ENCODE peak calls at places on chromosomes 1 and 21, in four cellular contexts. E is choroid plexus epithelial cell, L is activated B cell treated with CpG ODN at 0.5 μM for 24 hours, T is pancreas. U is an unnamed sample.

GRCh38 chr1:99370476-99370875 is 106.2 kb downstream of the PLPPR4 start:
- DNase-seq in E (peak; percentile 4), L (no peak), T (no peak), U (no peak)

GRCh38 chr1:104706631-104707147 is 957.0 kb downstream of the AMY1C start:
- DNase-seq in E (no peak), L (no peak), T (no peak), U (no peak)

GRCh38 chr1:230127105-230128054 is 60.3 kb downstream of the GALNT2 start:
- DNase-seq in E (no peak), L (no peak), T (no peak), U (no peak)

GRCh38 chr1:14507227-14507626 is 91.3 kb upstream of the KAZN start:
- DNase-seq in E (no peak), L (no peak), T (no peak), U (no peak)

GRCh38 chr1:221169447-221169889 is 290.2 kb downstream of the HLX start:
- DNase-seq in E (peak; percentile 50), L (no peak), T (peak; percentile 19), U (no peak)

GRCh38 chr1:218750216-218750970 is 405.3 kb downstream of the TGFB2 start:
- DNase-seq in E (no peak), L (no peak), T (no peak), U (no peak)

GRCh38 chr1:17099941-17100340 is 19.3 kb downstream of the PADI2 start:
- DNase-seq in E (no peak), L (no peak), T (no peak), U (no peak)

GRCh38 chr1:10738125-10738746 is 58.2 kb downstream of the CASZ1 start:
- DNase-seq in E (no peak), L (no peak), T (peak; percentile 87), U (no peak)

GRCh38 chr1:156666862-156667609 is 10.2 kb downstream of the NES start:
- DNase-seq in E (no peak), L (no peak), T (no peak), U (no peak)

GRCh38 chr1:109891930-109892329 is 18.7 kb upstream of the CSF1 start:
- DNase-seq in E (no peak), L (no peak), T (no peak), U (no peak)

GRCh38 chr1:203878422-203878821 is 17.0 kb downstream of the SNRPE start:
- DNase-seq in E (no peak), L (no peak), T (no peak), U (no peak)

GRCh38 chr1:83497563-83497962 is 501.4 kb downstream of the TTLL7 start:
- DNase-seq in E (peak; percentile 36), L (no peak), T (no peak), U (no peak)

GRCh38 chr1:203702130-203702577 is 62.8 kb upstream of the LAX1 start:
- DNase-seq in E (peak; percentile 61), L (peak; percentile 48), T (peak; percentile 62), U (no peak)

GRCh38 chr1:245310605-245311531 is 156.1 kb downstream of the KIF26B start:
- DNase-seq in E (peak; percentile 57), L (no peak), T (no peak), U (no peak)

GRCh38 chr1:179867493-179868330 is 9.9 kb downstream of the TOR1AIP2 start:
- DNase-seq in E (peak; percentile 73), L (peak; percentile 34), T (peak; percentile 65), U (no peak)

GRCh38 chr1:206550446-206550845 is 43.1 kb downstream of the RASSF5 start:
- DNase-seq in E (no peak), L (no peak), T (no peak), U (no peak)

GRCh38 chr1:201216395-201217085 is 25.9 kb downstream of the IGFN1 start:
- DNase-seq in E (no peak), L (no peak), T (peak; percentile 6), U (peak; percentile 60)

GRCh38 chr21:44898851-44899767 is 21.6 kb downstream of the ITGB2 start:
- DNase-seq in E (no peak), L (no peak), T (no peak), U (no peak)

GRCh38 chr1:2632561-2633361 is at the start of gene MMEL1:
- DNase-seq in E (no peak), L (no peak), T (no peak), U (peak; percentile 66)

GRCh38 chr21:36087362-36088138 is 17.7 kb downstream of the CBR1 start:
- DNase-seq in E (no peak), L (no peak), T (no peak), U (no peak)
- TF ChIP-seq CTCF in E (peak; percentile 8), L (no peak), T (no peak), U (no peak)

DNA sequence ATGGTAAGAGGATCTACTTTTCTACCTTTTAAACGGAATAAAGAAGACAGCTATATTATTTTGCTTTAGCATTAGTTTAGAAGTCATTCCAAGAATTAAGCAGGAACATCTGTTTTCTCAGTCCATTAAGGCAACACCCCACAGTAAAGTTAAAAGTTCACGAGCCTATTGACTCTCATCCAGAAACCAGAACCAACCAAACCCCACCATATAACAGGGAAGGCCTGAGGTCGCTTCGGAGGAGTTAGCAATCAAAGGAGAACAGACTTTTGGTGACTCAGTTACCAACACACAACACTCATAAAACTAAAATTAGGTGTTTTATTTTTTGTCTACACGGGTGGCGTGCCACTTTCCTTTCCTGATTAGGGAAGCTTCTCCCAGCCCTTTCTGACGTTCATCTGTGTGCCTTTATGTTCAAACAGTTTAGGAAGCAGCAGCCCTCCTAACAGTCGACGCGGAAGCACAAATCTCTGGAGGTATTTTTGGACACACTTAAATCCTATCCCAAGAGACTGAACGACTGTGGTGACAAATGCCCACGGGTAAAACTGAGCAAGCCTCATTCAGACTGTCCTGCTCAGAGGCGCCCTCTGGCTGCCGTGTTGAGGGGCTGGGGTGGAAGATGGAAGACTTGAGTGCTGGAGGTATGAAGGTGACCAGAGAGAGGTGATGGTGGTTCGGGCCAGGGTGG is 8.6 kb upstream of the PLA2G2C start:
- DNase-seq in E (peak; percentile 64), L (peak; percentile 54), T (peak; percentile 68), U (no peak)
- TF ChIP-seq CTCF in E (peak; percentile 94), L (peak; percentile 56), T (peak; percentile 67), U (peak; percentile 77)

GRCh38 chr1:43969746-43970466 is at the start of gene DPH2:
- DNase-seq in E (peak; percentile 99), L (peak; percentile 79), T (peak; percentile 97), U (peak; percentile 93)
- TF ChIP-seq CTCF in E (no peak), L (no peak), T (no peak), U (peak; percentile 13)

GRCh38 chr21:45931397-45931969 is 50.1 kb upstream of the COL6A1 start:
- DNase-seq in E (no peak), L (no peak), T (no peak), U (no peak)

GRCh38 chr21:45932922-45933502 is 48.6 kb upstream of the COL6A1 start:
- DNase-seq in E (no peak), L (no peak), T (no peak), U (no peak)

GRCh38 chr21:45935628-45936027 is 45.9 kb upstream of the COL6A1 start:
- DNase-seq in E (peak; percentile 71), L (no peak), T (no peak), U (no peak)

GRCh38 chr21:45934071-45934470 is 47.5 kb upstream of the COL6A1 start:
- DNase-seq in E (no peak), L (no peak), T (no peak), U (no peak)

GRCh38 chr21:45934570-45934969 is 47.0 kb upstream of the COL6A1 start:
- DNase-seq in E (no peak), L (no peak), T (no peak), U (no peak)
- TF ChIP-seq CTCF in E (no peak), L (no peak), T (no peak), U (no peak)

U was measured in type B pancreatic cell.